ENCODE peak calls at places on chromosomes 3 and 15, in four cellular contexts. P, H, M and C are unnamed samples.

GRCh38 chr15:100934735-100935134 is 15.6 kb downstream of the LRRK1 start:
- DNase-seq in H (no peak), P (no peak), M (no peak), C (no peak)

GRCh38 chr15:68580026-68580882 is 1.5 kb downstream of the CORO2B start:
- DNase-seq in M (no peak), P (no peak), H (no peak), C (no peak)

GRCh38 chr3:129016366-129016724 is 15.2 kb downstream of the EFCC1 start:
- DNase-seq in M (no peak), H (no peak), P (peak; percentile 85), C (peak; percentile 71)

GRCh38 chr15:85973584-85974347 is 105.9 kb upstream of the AGBL1 start:
- DNase-seq in P (no peak), M (no peak), H (no peak), C (peak; percentile 94)

GRCh38 chr15:69092159-69092558 is 68.3 kb upstream of the GLCE start:
- DNase-seq in P (no peak), H (peak; percentile 37), M (no peak), C (no peak)

GRCh38 chr3:154758109-154758868 is 321.8 kb upstream of the MME start:
- DNase-seq in P (no peak), H (peak; percentile 35), M (no peak), C (peak; percentile 42)

GRCh38 chr15:40333922-40334492 is 6.7 kb downstream of the CCDC9B start:
- DNase-seq in H (no peak), M (peak; percentile 65), P (peak; percentile 56), C (peak; percentile 69)

GRCh38 chr15:85044251-85044853 is 62.7 kb downstream of the PDE8A start:
- DNase-seq in H (peak; percentile 51), P (peak; percentile 70), M (peak; percentile 45), C (peak; percentile 77)

GRCh38 chr3:99344216-99344615 is 294.2 kb upstream of the COL8A1 start:
- DNase-seq in H (no peak), M (no peak), P (no peak), C (no peak)

GRCh38 chr15:88651971-88652370 is 13.2 kb downstream of the ISG20 start:
- DNase-seq in P (no peak), H (no peak), M (no peak), C (no peak)

GRCh38 chr15:74988007-74988800 is 7.2 kb upstream of the SCAMP5 start:
- DNase-seq in M (peak; percentile 34), H (no peak), P (peak; percentile 65), C (peak; percentile 81)

GRCh38 chr15:65957451-65957850 is 88.2 kb downstream of the RAB11A start:
- DNase-seq in M (no peak), H (no peak), P (no peak), C (no peak)

GRCh38 chr15:66642514-66642913 is 59.5 kb upstream of the SMAD6 start:
- DNase-seq in M (no peak), H (no peak), P (no peak), C (no peak)

GRCh38 chr3:156005698-156006097 is 114.7 kb upstream of the KCNAB1 start:
- DNase-seq in H (no peak), P (no peak), M (no peak), C (no peak)

GRCh38 chr3:24683511-24684384 is 189.1 kb upstream of the THRB start:
- DNase-seq in M (no peak), P (peak; percentile 12), H (peak; percentile 80), C (peak; percentile 63)

GRCh38 chr3:157136647-157137387 is 23.1 kb downstream of the CCNL1 start:
- DNase-seq in H (no peak), M (no peak), P (peak; percentile 83), C (no peak)

GRCh38 chr3:198025644-198026043 is 65.6 kb downstream of the LMLN start:
- DNase-seq in H (no peak), M (no peak), P (no peak), C (no peak)

GRCh38 chr3:119636891-119637611 is 23.3 kb downstream of the POPDC2 start:
- DNase-seq in H (no peak), P (no peak), M (no peak), C (no peak)

GRCh38 chr3:159796744-159797143 is 191.9 kb upstream of the IL12A start:
- DNase-seq in M (no peak), P (no peak), H (peak; percentile 84), C (no peak)

GRCh38 chr3:106115557-106115956 is 246.7 kb upstream of the CBLB start:
- DNase-seq in H (no peak), M (no peak), P (no peak), C (no peak)

GRCh38 chr3:170690133-170690981 is 104.5 kb upstream of the SLC7A14 start:
- DNase-seq in H (peak; percentile 59), M (peak; percentile 64), P (peak; percentile 65), C (peak; percentile 76)

GRCh38 chr3:177554900-177555759 is 357.8 kb upstream of the TBL1XR1 start:
- DNase-seq in P (peak; percentile 21), M (no peak), H (no peak), C (no peak)

GRCh38 chr3:70722018-70722417 is 409.6 kb upstream of the MDFIC2 start:
- DNase-seq in P (no peak), M (no peak), H (no peak), C (no peak)

GRCh38 chr15:91776104-91776503 is 77.4 kb upstream of the SLCO3A1 start:
- DNase-seq in H (no peak), M (no peak), P (no peak), C (no peak)

GRCh38 chr3:24573576-24573975 is 78.9 kb upstream of the THRB start:
- DNase-seq in M (no peak), P (no peak), H (no peak), C (no peak)